ENCODE peak calls at places on chromosomes 4 and X, in eight cellular contexts. T is upper lobe of right lung, A is IMR-90, Z is progenitor cell of endocrine pancreas, I is right atrium auricular region, E is GM10248, L is astrocyte, N is cardiac muscle cell. B is an unnamed sample.

GRCh38 chr4:1490906-1491629 is 84.8 kb upstream of the NKX1-1 start:
- DNase-seq in E (no peak), I (no peak), T (peak), N (no peak), Z (no peak), L (no peak), A (no peak), B (no peak)

GRCh38 chr4:85209161-85209560 is 242.7 kb upstream of the WDFY3 start:
- DNase-seq in E (no peak), I (no peak), Z (no peak), N (no peak), A (no peak), T (no peak), L (no peak), B (no peak)

GRCh38 chrX:38514014-38514854 is 47.1 kb upstream of the TSPAN7 start:
- DNase-seq in E (no peak), Z (no peak), A (no peak), L (no peak), I (no peak), N (no peak), T (no peak), B (no peak)

GRCh38 chr4:127783026-127783769 is 1.1 kb downstream of the HSPA4L start:
- DNase-seq in I (peak), N (peak), L (peak), E (peak), A (peak), Z (peak), T (peak), B (peak)

GRCh38 chr4:24774452-24774851 is 20.9 kb upstream of the SOD3 start:
- DNase-seq in I (no peak), Z (no peak), N (no peak), A (peak), E (no peak), L (no peak), T (no peak), B (no peak)

GRCh38 chr4:7828926-7829325 is 110.7 kb downstream of the AFAP1 start:
- DNase-seq in L (peak), T (no peak), N (no peak), Z (no peak), I (no peak), A (peak), E (no peak), B (no peak)

GRCh38 chr4:98470831-98471230 is 187.6 kb downstream of the TSPAN5 start:
- DNase-seq in N (no peak), L (peak), I (no peak), A (no peak), T (no peak), Z (no peak), E (no peak), B (no peak)

GRCh38 chr4:74117024-74117534 is 18.1 kb upstream of the CXCL2 start:
- DNase-seq in Z (no peak), L (peak), I (peak), A (peak), N (no peak), E (no peak), T (peak), B (peak)

GRCh38 chrX:148037020-148037419 is 55.9 kb downstream of the FMR1NB start:
- DNase-seq in T (no peak), A (no peak), I (no peak), Z (no peak), N (no peak), L (no peak), E (no peak), B (no peak)

GRCh38 chrX:2581296-2581695 is 80.5 kb upstream of the DHRSX start:
- DNase-seq in T (no peak), Z (no peak), N (no peak), I (no peak), A (no peak), E (no peak), L (no peak), B (no peak)

GRCh38 chr4:168643796-168644159 is 146.9 kb downstream of the PALLD start:
- DNase-seq in I (no peak), T (no peak), L (no peak), N (no peak), A (no peak), Z (no peak), E (no peak), B (no peak)

GRCh38 chr4:7395635-7396034 is 39.1 kb downstream of the PSAPL1 start:
- DNase-seq in I (peak), Z (no peak), A (no peak), N (no peak), T (no peak), L (no peak), E (no peak), B (no peak)

GRCh38 chrX:45750639-45751038 is 550.0 kb upstream of the DIPK2B start:
- DNase-seq in L (peak), I (no peak), Z (no peak), E (no peak), T (no peak), A (no peak), N (no peak), B (no peak)

GRCh38 chrX:1491851-1492349 is 39.2 kb upstream of the ASMTL start:
- DNase-seq in L (no peak), N (peak), I (no peak), Z (peak), T (peak), A (no peak), E (peak), B (no peak)

GRCh38 chr4:77040265-77040664 is 35.5 kb downstream of the CCNI start:
- DNase-seq in Z (no peak), N (no peak), I (no peak), L (peak), E (no peak), A (peak), T (no peak), B (peak)

GRCh38 chrX:115232933-115233496 is 881 bp downstream of the LRCH2 start:
- DNase-seq in I (no peak), A (no peak), L (no peak), T (no peak), N (no peak), E (no peak), Z (no peak), B (no peak)

GRCh38 chr4:53098681-53099121 is 236.6 kb downstream of the RASL11B start:
- DNase-seq in T (no peak), N (no peak), Z (no peak), I (no peak), L (peak), E (no peak), A (peak), B (peak)

GRCh38 chr4:157121396-157121795 is 45.4 kb downstream of the GLRB start:
- DNase-seq in A (no peak), N (no peak), L (peak), E (no peak), I (no peak), Z (no peak), T (no peak), B (no peak)

GRCh38 chrX:129925305-129926092 is 19.5 kb downstream of the UTP14A start:
- DNase-seq in A (peak), T (peak), L (peak), E (peak), N (peak), Z (peak), I (peak), B (peak)

GRCh38 chr4:26384380-26385057 is 63.7 kb downstream of the RBPJ start:
- DNase-seq in E (no peak), Z (no peak), I (no peak), L (no peak), T (no peak), N (no peak), A (no peak), B (no peak)

GRCh38 chrX:30530591-30530990 is 47.0 kb downstream of the TASL start:
- DNase-seq in L (no peak), T (no peak), I (no peak), E (no peak), A (peak), Z (no peak), N (no peak), B (peak)

GRCh38 chr4:5500165-5500564 is 208.2 kb downstream of the EVC2 start:
- DNase-seq in T (no peak), Z (no peak), N (no peak), E (no peak), L (no peak), A (peak), I (no peak), B (no peak)

GRCh38 chr4:153937289-153937688 is 148.4 kb upstream of the SFRP2 start:
- DNase-seq in A (no peak), E (no peak), N (no peak), I (no peak), T (no peak), L (no peak), Z (no peak), B (no peak)

GRCh38 chrX:154540897-154541535 is 5.6 kb downstream of the G6PD start:
- DNase-seq in Z (no peak), E (no peak), N (no peak), L (peak), T (peak), I (no peak), A (no peak), B (no peak)

GRCh38 chr4:142353149-142353738 is 492.9 kb downstream of the INPP4B start:
- DNase-seq in N (peak), Z (no peak), A (peak), L (peak), E (no peak), I (no peak), T (no peak), B (peak)

GRCh38 chr4:76909711-76910110 is 11.8 kb upstream of the SOWAHB start:
- DNase-seq in A (no peak), L (no peak), I (no peak), E (no peak), N (no peak), T (no peak), Z (no peak), B (no peak)

GRCh38 chr4:24808261-24808660 is 12.9 kb downstream of the SOD3 start:
- DNase-seq in I (no peak), A (no peak), L (no peak), N (no peak), E (no peak), Z (no peak), T (no peak), B (no peak)

GRCh38 chr4:70855464-70855863 is 15.8 kb upstream of the GRSF1 start:
- DNase-seq in T (no peak), A (no peak), Z (no peak), I (no peak), L (peak), E (no peak), N (no peak), B (no peak)

GRCh38 chrX:149638860-149639259 is 7.3 kb upstream of the TMEM185A start:
- DNase-seq in T (no peak), E (no peak), N (no peak), I (no peak), A (peak), Z (no peak), L (peak), B (peak)

GRCh38 chr4:40845136-40845910 is 95.6 kb downstream of the NSUN7 start:
- DNase-seq in I (no peak), T (no peak), L (no peak), A (no peak), N (peak), E (no peak), Z (no peak), B (no peak)

GRCh38 chr4:10179957-10180602 is 63.5 kb upstream of the WDR1 start:
- DNase-seq in Z (no peak), T (no peak), N (no peak), A (peak), L (no peak), E (no peak), I (no peak), B (peak)

GRCh38 chr4:158193171-158193749 is 17.0 kb upstream of the TMEM144 start:
- DNase-seq in Z (no peak), T (no peak), N (peak), A (peak), E (no peak), I (no peak), L (peak), B (peak)

GRCh38 chr4:108937066-108937465 is 174.2 kb upstream of the ETNPPL start:
- DNase-seq in N (no peak), T (no peak), A (peak), I (no peak), L (peak), E (no peak), Z (no peak), B (peak)

GRCh38 chr4:2135083-2135482 is 76.0 kb downstream of the NAT8L start:
- DNase-seq in E (no peak), N (peak), A (peak), L (peak), T (no peak), I (no peak), Z (no peak), B (no peak)

GRCh38 chrX:10197597-10198210 is 40.9 kb downstream of the CLCN4 start:
- DNase-seq in I (no peak), Z (no peak), N (no peak), E (no peak), T (no peak), L (peak), A (no peak), B (no peak)

DNA sequence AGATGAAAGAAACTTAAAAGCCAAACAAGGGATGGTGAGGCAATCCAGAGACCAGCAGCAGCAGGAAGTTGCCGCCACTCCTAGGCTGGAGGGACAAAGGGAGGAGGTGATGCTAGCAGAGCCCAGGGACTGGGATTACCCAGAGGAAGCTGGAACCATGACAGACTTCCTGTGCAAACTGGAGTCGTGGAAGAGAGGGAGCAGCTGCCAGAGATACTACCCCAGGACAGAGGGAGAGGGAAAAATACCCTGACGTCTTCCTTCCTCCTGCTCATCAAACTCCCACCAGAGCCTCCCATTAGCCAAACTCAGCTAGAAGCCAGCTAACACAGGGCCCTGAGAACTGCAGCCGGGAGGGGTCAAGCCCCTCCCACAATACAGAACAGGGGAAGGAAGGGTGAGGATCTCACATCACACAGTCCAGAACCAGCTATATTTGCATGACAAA is 101.2 kb upstream of the KLF3 start:
- DNase-seq in N (no peak), L (peak), T (no peak), Z (no peak), I (peak), A (peak), E (no peak), B (no peak)
- TF ChIP-seq CTCF in N (no peak), L (no peak), T (no peak), Z (no peak), I (no peak), A (no peak), E (no peak), B (no peak)

DNA sequence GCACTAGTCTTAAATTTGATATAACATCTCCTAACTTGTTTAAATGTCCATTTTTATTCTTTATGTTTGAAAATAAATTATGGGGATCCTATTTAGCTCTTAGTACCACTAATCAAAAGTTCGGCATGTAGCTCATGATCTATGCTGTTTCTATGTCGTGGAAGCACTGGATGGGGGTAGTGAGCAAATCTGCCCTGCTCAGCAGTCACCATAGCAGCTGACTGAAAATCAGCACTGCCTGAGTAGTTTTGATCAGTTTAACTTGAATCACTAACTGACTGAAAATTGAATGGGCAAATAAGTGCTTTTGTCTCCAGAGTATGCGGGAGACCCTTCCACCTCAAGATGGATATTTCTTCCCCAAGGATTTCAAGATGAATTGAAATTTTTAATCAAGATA is 27.6 kb downstream of the NUDT6 start:
- DNase-seq in L (no peak), N (no peak), Z (no peak), T (no peak), E (no peak), A (no peak), I (no peak), B (no peak)
- TF ChIP-seq CTCF in L (no peak), N (no peak), Z (no peak), T (no peak), E (no peak), A (no peak), I (no peak), B (no peak)

DNA sequence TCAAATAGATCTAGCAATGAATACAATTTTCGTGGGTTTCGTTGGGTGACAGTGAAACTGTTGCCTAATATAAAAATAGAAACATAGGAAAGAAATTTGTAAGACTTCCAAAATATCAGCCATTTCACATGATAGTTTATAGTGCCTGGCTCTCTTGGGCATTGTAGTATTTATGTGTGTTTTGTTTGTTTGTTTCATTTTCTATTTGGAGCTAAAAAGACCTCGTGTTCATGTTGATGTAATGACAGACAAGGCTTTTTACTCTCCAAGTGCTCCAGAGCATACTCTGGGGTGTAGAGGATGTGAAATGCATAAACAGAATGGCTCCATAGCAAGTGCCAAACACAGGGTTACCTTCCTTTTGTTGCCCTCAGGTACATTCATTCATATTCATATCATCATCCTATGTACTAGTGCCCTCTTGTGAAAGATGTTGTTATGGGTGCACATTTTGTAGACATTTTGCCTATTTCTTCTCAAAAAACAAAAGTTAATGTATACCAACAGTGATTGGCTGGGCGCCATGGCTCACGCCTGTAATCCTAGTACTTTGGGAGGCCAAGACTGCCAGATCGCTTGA is 100.7 kb upstream of the AMOT start:
- DNase-seq in Z (no peak), L (no peak), T (no peak), A (peak), I (no peak), E (peak), N (no peak), B (no peak)
- TF ChIP-seq CTCF in Z (no peak), L (no peak), T (no peak), A (peak), I (peak), E (no peak), N (no peak), B (no peak)

GRCh38 chr4:80033581-80033980 is 39.4 kb downstream of the ANTXR2 start:
- DNase-seq in N (no peak), E (no peak), L (no peak), T (no peak), A (no peak), I (no peak), Z (no peak), B (no peak)
- TF ChIP-seq CTCF in N (peak), E (no peak), L (peak), T (no peak), A (no peak), I (no peak), Z (peak), B (peak)

DNA sequence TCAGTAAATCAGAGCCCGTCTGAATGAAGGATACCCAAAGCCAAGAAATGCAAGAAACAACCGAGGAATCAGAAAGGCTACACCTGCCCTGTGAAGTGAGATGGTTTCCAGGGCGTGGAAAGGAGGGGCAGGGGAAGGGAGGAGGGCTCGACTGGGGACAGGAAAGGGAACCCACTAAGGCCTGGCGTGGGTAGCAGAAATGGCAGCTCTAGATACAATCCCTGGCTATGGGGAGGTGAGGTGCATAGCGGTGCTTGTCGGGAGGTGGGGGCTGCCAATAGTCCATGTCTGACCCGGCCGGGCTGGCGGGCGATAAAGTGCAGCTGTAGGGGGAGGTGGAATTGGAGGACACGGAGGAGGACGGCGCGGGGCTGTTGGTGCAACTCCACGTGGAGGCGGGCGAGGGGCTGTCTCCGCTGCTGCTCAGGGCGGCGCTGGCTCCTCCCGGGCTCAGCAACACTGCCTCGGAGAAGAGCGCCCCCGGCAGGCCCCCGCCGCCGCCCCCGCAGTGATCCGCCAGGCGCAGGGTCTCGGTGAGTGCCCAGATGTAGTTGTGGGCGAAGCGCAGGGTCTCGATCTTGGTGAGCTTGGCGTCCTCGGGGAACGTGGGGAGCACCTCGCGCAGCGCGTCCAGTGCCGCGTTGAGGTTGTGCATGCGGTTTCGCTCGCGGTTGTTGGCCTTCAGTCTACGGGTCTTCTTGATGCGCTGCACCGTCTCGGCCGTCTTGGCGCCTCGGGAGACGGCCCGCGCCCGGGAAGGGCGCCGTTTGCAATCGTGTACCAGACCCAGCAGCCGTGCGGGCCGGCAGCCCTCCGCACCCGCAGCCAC is 1.3 kb downstream of the NEUROG2 start:
- DNase-seq in Z (no peak), I (no peak), T (no peak), L (no peak), E (no peak), A (no peak), N (no peak), B (no peak)
- TF ChIP-seq CTCF in Z (no peak), I (no peak), T (no peak), L (no peak), E (peak), A (no peak), N (no peak), B (no peak)